ENCODE peak calls at places on chromosomes 11 and 22, in seven cellular contexts. J is hepatocyte, C is GM23338, R is fibroblast of lung, X is HCT116, U is MM.1S, I is mammary epithelial cell. Y is an unnamed sample.

GRCh38 chr11:74179234-74180126 is 8.4 kb downstream of the PPME1 start:
- DNase-seq in J (no peak), R (peak; percentile 62), I (peak; percentile 11), U (no peak), C (no peak), X (no peak), Y (no peak)

GRCh38 chr11:105706025-105706530 is 96.2 kb downstream of the GRIA4 start:
- DNase-seq in U (no peak), X (no peak), C (peak; percentile 5), I (no peak), J (peak; percentile 7), R (no peak), Y (no peak)

GRCh38 chr11:47889714-47890441 is 41.7 kb upstream of the NUP160 start:
- DNase-seq in C (no peak), X (no peak), I (no peak), J (no peak), R (no peak), U (no peak), Y (no peak)

GRCh38 chr22:21025266-21025665 is 7.1 kb downstream of the SLC7A4 start:
- DNase-seq in X (no peak), C (no peak), I (peak; percentile 48), U (no peak), J (no peak), R (no peak), Y (no peak)

GRCh38 chr11:130449996-130450419 is 1.6 kb downstream of the ADAMTS15 start:
- DNase-seq in U (no peak), X (no peak), R (peak; percentile 86), J (peak; percentile 85), C (peak; percentile 98), I (no peak), Y (no peak)

GRCh38 chr11:85759915-85760314 is 51.0 kb downstream of the SYTL2 start:
- DNase-seq in C (peak; percentile 22), R (peak; percentile 84), X (peak; percentile 34), I (peak; percentile 78), U (no peak), J (no peak), Y (peak; percentile 11)

GRCh38 chr11:133937015-133937414 is 19.8 kb downstream of the IGSF9B start:
- DNase-seq in J (no peak), U (no peak), C (no peak), R (no peak), X (no peak), I (no peak), Y (no peak)

GRCh38 chr11:130771708-130772107 is 144.6 kb downstream of the SNX19 start:
- DNase-seq in I (no peak), J (no peak), R (peak; percentile 38), C (no peak), X (no peak), U (no peak), Y (no peak)

GRCh38 chr22:39706406-39707150 is 136.0 kb downstream of the CACNA1I start:
- DNase-seq in U (no peak), I (no peak), J (no peak), X (no peak), R (peak; percentile 29), C (peak; percentile 37), Y (no peak)

GRCh38 chr22:19146215-19146968 is 1.9 kb upstream of the ESS2 start:
- DNase-seq in I (no peak), U (no peak), R (no peak), X (no peak), J (no peak), C (no peak), Y (no peak)

GRCh38 chr11:70496591-70497535 is 98.5 kb downstream of the CTTN start:
- DNase-seq in C (no peak), U (no peak), I (no peak), R (no peak), X (no peak), J (no peak), Y (no peak)

GRCh38 chr11:117806906-117807305 is 9.9 kb upstream of the DSCAML1 start:
- DNase-seq in U (no peak), X (no peak), R (no peak), J (no peak), I (no peak), C (no peak), Y (no peak)

GRCh38 chr11:18727499-18728236 is 1.7 kb upstream of the IGSF22 start:
- DNase-seq in C (peak; percentile 84), I (no peak), J (peak; percentile 61), U (peak; percentile 28), X (peak; percentile 35), R (peak; percentile 8), Y (no peak)

GRCh38 chr11:109062445-109062844 is 359.5 kb upstream of the C11orf87 start:
- DNase-seq in X (no peak), R (peak; percentile 80), U (peak; percentile 4), C (no peak), J (no peak), I (no peak), Y (no peak)

GRCh38 chr22:49257551-49257951 is 570.1 kb downstream of the BRD1 start:
- DNase-seq in C (no peak), R (no peak), I (no peak), U (no peak), X (no peak), J (no peak), Y (no peak)

GRCh38 chr11:47061429-47062178 is 115.1 kb downstream of the ARFGAP2 start:
- DNase-seq in R (no peak), X (no peak), I (no peak), C (peak; percentile 78), J (no peak), U (no peak), Y (no peak)

GRCh38 chr11:46669606-46670243 is 30.7 kb downstream of the ARHGAP1 start:
- DNase-seq in J (no peak), U (no peak), C (peak; percentile 50), R (no peak), X (no peak), I (no peak), Y (no peak)

GRCh38 chr11:26753738-26754504 is 32.1 kb upstream of the SLC5A12 start:
- DNase-seq in U (peak; percentile 57), J (peak; percentile 80), R (peak; percentile 61), I (peak; percentile 40), C (peak; percentile 84), X (peak; percentile 2), Y (peak; percentile 8)

GRCh38 chr22:48941903-48942625 is 885.6 kb downstream of the BRD1 start:
- DNase-seq in C (no peak), I (no peak), U (no peak), R (no peak), X (no peak), J (no peak), Y (no peak)

GRCh38 chr11:130420478-130421198 is 7.8 kb downstream of the ADAMTS8 start:
- DNase-seq in R (peak; percentile 7), J (no peak), C (no peak), I (no peak), X (no peak), U (no peak), Y (no peak)

GRCh38 chr11:44316388-44317240 is 6.7 kb upstream of the ALX4 start:
- DNase-seq in R (no peak), X (no peak), C (peak; percentile 74), J (no peak), U (no peak), I (no peak), Y (no peak)
- TF ChIP-seq EZH2 in R (peak; percentile 93), X (no peak), C (peak; percentile 88), J (peak; percentile 55), U (no peak), I (peak; percentile 74), Y (no peak)

GRCh38 chr11:69316941-69317340 is 23.0 kb downstream of the MYEOV start:
- DNase-seq in R (no peak), X (no peak), U (no peak), I (no peak), J (no peak), C (no peak), Y (no peak)

GRCh38 chr11:69318093-69318420 is 24.1 kb downstream of the MYEOV start:
- DNase-seq in C (no peak), U (no peak), J (no peak), I (no peak), R (no peak), X (no peak), Y (no peak)

GRCh38 chr11:69320326-69320725 is 26.4 kb downstream of the MYEOV start:
- DNase-seq in X (no peak), R (no peak), I (peak; percentile 51), C (no peak), J (no peak), U (no peak), Y (peak; percentile 60)

GRCh38 chr11:69319255-69320106 is 25.5 kb downstream of the MYEOV start:
- DNase-seq in R (no peak), J (no peak), C (no peak), I (no peak), X (no peak), U (no peak), Y (no peak)

DNA sequence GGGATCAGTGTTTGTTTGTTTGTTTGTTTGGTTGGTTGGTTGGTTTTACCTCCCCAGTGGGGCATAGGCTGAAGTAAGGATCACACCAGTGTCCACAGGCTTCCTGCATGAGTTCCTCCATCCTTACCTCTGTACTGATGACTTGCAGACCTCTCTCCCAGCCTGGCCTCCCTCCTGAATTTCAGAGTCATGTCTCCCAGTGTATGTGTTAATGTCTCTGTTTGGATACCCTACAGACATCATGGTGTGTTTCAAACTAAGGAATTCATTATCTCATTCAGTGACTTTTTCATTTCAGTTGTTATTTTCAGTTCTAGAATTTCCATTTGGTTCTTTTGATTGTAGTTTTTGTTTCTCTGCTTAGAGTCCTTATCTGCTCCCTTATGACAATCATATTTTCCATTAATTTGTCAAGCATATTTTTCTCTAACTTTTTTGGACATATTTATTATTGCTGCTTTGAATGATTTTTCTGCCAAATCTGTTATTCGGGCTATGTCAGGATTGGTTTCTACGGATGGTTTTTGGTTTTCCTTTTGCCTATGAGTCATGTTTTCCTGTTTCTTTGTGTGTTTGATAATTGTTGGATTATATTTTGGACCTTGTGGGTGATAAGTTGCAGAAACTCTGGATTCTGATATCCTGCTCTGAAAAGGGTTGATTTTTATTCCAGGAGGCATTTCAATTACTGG is 23.6 kb downstream of the MYEOV start:
- DNase-seq in R (peak; percentile 57), I (no peak), C (no peak), U (no peak), J (no peak), X (no peak), Y (no peak)
- H3K4me1 ChIP-seq in R (peaks cover 25% of the 10 kb centered on the region), I (peaks cover 33% of the 10 kb centered on the region), C (no peaks in the 10 kb centered on the region), U (no peaks in the 10 kb centered on the region), J (peaks cover 2% of the 10 kb centered on the region), X (peaks cover 66% of the 10 kb centered on the region), Y (peaks cover 85% of the 10 kb centered on the region)

GRCh38 chr22:44620129-44620840 is 81.7 kb upstream of the PRR5 start:
- DNase-seq in I (peak; percentile 5), U (no peak), C (peak; percentile 97), R (peak; percentile 65), X (no peak), J (peak; percentile 75), Y (peak; percentile 16)
- H2AFZ ChIP-seq in I (peak overlapping the region; percentile 17), U (no peak overlapping the region), C (peak overlapping the region; percentile 85), R (no peak overlapping the region), X (no peak overlapping the region), J (no peak overlapping the region), Y (no peak overlapping the region)

DNA sequence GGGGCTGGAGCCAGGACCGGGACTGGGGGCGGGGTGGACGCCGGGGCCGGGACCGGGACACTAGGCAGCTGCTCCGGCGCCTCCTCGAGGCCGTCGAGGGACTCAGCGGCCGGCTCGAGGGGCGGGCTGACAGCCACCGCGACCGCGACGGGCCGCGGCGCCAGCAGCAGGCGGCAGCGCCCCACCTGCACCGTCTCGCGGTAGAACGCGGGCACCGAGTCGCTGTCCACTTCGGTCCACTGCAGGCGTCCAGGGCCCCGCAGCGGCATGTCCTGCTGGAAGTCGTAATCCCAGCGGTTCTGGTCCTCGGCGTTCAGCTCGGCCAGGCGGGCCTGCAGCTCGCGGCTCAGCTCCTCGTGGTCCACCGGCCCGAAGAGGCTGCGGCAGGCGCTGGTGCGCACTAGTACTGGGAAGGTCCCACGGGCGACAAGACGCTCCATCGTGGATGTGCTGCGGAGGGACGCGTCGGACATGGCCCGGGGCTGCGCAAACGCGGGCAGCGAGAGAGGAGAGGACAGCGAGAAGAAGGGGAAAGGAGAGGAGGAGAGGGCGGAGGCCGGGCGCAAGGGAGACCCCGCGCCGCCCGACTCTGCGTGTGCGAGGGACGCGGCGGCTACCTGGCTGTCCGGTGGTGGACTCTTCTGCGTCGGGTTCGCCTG is 429 bp downstream of the CDKN1C start:
- DNase-seq in C (peak; percentile 73), X (no peak), J (peak; percentile 87), U (peak; percentile 71), R (peak; percentile 47), I (no peak), Y (no peak)
- TF ChIP-seq EZH2 in C (peak; percentile 43), X (no peak), J (no peak), U (no peak), R (peak; percentile 40), I (peak; percentile 97), Y (peak; percentile 29)

Y was measured in PC-9.